ENCODE peak calls at places on chromosomes 16 and 17, in nine cellular contexts. L, E, Z, V, G, W, X, U and C are unnamed samples.

GRCh38 chr17:44967026-44967906 is 837 bp downstream of the C1QL1 start:
- DNase-seq in U (no peak), W (no peak), G (no peak), V (no peak), L (no peak), Z (no peak), E (no peak), X (no peak), C (no peak)

GRCh38 chr16:83051451-83051850 is 424.7 kb downstream of the CDH13 start:
- DNase-seq in Z (no peak), U (no peak), X (no peak), L (no peak), W (no peak), V (peak; percentile 56), E (no peak), G (no peak), C (no peak)

GRCh38 chr17:66373944-66374817 is 71.8 kb downstream of the PRKCA start:
- DNase-seq in L (no peak), V (no peak), W (no peak), U (peak; percentile 93), G (peak; percentile 57), Z (peak; percentile 17), X (peak; percentile 25), E (no peak), C (no peak)

GRCh38 chr17:28216528-28216927 is 102.5 kb upstream of the TMEM97 start:
- DNase-seq in U (no peak), G (no peak), X (no peak), E (no peak), W (peak; percentile 64), V (peak; percentile 31), Z (peak; percentile 59), L (peak; percentile 49), C (no peak)

GRCh38 chr17:41326173-41327145 is 10.9 kb upstream of the KRTAP17-1 start:
- DNase-seq in E (no peak), V (no peak), X (no peak), L (no peak), U (no peak), W (no peak), Z (no peak), G (no peak), C (no peak)

GRCh38 chr16:86038923-86039310 is 140.0 kb downstream of the IRF8 start:
- DNase-seq in V (no peak), Z (no peak), G (peak; percentile 47), W (no peak), U (no peak), L (no peak), X (no peak), E (no peak), C (no peak)

GRCh38 chr17:39979021-39979660 is 1.5 kb upstream of the PSMD3 start:
- DNase-seq in U (no peak), V (peak; percentile 84), L (peak; percentile 96), X (peak; percentile 63), Z (peak; percentile 95), E (no peak), W (peak; percentile 89), G (no peak), C (no peak)

GRCh38 chr16:87728026-87728425 is 37.8 kb downstream of the KLHDC4 start:
- DNase-seq in G (no peak), L (peak; percentile 66), U (no peak), Z (peak; percentile 88), X (no peak), V (no peak), E (no peak), W (no peak), C (no peak)

GRCh38 chr16:2149630-2150417 is 1.4 kb downstream of the RAB26 start:
- DNase-seq in U (no peak), G (no peak), E (no peak), Z (no peak), W (peak; percentile 34), V (no peak), L (no peak), X (no peak), C (no peak)

GRCh38 chr16:58123896-58124600 is 5.1 kb downstream of the CFAP20 start:
- DNase-seq in Z (no peak), L (no peak), U (no peak), G (no peak), X (no peak), W (no peak), V (peak; percentile 32), E (no peak), C (no peak)